ENCODE peak calls at places on chromosomes 3 and 15, in six cellular contexts. X, W, B, N, Q and I are unnamed samples.

GRCh38 chr15:89150762-89151305 is 62.6 kb downstream of the ABHD2 start:
- DNase-seq in N (no peak), X (no peak), Q (no peak), W (no peak), B (no peak), I (no peak)

GRCh38 chr15:38547255-38547997 is 17.2 kb downstream of the RASGRP1 start:
- DNase-seq in Q (no peak), W (no peak), B (no peak), N (no peak), X (no peak), I (no peak)

GRCh38 chr15:94602771-94603474 is 371.6 kb downstream of the MCTP2 start:
- DNase-seq in X (no peak), Q (no peak), N (no peak), W (no peak), B (no peak), I (no peak)

GRCh38 chr3:52137311-52137710 is 16.9 kb downstream of the POC1A start:
- DNase-seq in W (no peak), B (no peak), X (no peak), N (no peak), Q (no peak), I (no peak)

GRCh38 chr3:43379343-43379742 is 93.0 kb downstream of the SNRK start:
- DNase-seq in Q (no peak), B (no peak), X (no peak), N (no peak), W (no peak), I (no peak)

GRCh38 chr3:133797396-133798105 is 8.1 kb upstream of the SRPRB start:
- DNase-seq in Q (no peak), B (no peak), N (no peak), X (no peak), W (no peak), I (no peak)

GRCh38 chr3:128149632-128150031 is 3.6 kb upstream of the EEFSEC start:
- DNase-seq in N (no peak), B (peak; percentile 52), X (peak; percentile 24), W (no peak), Q (no peak), I (peak; percentile 35)

GRCh38 chr3:116340680-116341216 is 104.5 kb downstream of the LSAMP start:
- DNase-seq in X (no peak), N (no peak), B (no peak), Q (no peak), W (no peak), I (no peak)

GRCh38 chr15:30956216-30956803 is 35.1 kb downstream of the MTMR10 start:
- DNase-seq in N (no peak), W (no peak), Q (no peak), B (no peak), X (no peak), I (no peak)

GRCh38 chr15:29099131-29099880 is 170.3 kb downstream of the NSMCE3 start:
- DNase-seq in B (no peak), Q (no peak), X (no peak), W (no peak), N (no peak), I (no peak)

GRCh38 chr15:59917504-59918157 is 86.5 kb upstream of the FOXB1 start:
- DNase-seq in B (peak; percentile 76), Q (peak; percentile 48), W (peak; percentile 73), X (peak; percentile 53), N (peak; percentile 53), I (no peak)

GRCh38 chr3:138440137-138440536 is 5.7 kb downstream of the ESYT3 start:
- DNase-seq in W (no peak), Q (no peak), X (no peak), B (no peak), N (no peak), I (peak; percentile 61)

DNA sequence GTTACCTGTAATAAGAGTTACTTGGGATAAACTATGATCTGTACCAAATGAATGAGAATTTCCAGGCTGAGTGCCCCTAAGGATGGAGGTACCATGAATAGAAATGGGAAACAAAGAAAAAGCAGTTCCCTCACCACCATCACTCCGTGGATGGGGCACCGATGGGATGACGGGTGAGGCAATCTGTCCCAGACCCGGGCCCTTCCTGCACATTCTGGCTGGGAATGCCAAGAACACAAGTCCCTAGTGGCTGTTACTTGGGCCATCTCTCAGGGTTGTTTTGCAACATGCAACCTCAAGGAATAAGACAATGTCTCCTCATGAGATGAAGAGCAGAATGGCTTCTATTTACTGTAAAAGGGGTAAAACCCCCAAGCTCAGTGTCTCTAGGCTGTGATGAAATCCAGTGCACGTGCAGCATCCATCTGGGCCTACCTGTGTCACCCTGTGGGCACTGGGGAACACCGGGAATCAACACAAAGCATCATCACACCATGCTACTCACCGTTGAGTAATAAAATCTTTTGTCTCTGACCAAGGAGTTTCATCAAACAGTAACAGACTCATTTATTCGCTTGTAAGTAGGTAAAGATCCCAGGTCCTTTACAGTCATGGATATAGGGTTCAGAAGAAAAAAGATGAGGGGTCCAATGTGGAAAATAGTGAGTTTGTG is 22.3 kb downstream of the GNB4 start:
- DNase-seq in B (no peak), Q (no peak), N (no peak), W (no peak), X (no peak), I (no peak)
- H3K9me3 ChIP-seq in B (no peaks in the 10 kb centered on the region), Q (no peaks in the 10 kb centered on the region), N (no peaks in the 10 kb centered on the region), W (no peaks in the 10 kb centered on the region), X (no peaks in the 10 kb centered on the region), I (no peaks in the 10 kb centered on the region)

DNA sequence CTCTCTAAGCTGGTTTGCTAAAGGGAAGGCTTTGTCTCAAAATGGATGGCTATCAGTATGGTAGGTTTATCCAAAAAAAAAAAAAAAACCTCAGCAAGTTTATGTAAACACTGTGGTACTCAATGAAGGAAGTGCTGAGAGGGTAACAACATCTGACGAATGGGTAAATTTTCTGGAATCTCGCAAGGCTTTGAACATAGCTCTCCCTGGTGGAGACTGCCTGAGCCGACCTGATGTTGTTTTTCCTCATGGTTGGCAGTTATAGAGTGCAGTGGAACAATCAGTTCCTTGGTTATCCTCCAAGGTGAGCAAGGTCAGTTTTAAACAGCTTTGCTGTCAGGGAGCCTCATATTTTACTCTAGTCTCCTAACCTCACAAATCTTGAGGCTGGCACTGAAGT is 94.6 kb downstream of the ZPLD1 start:
- DNase-seq in W (peak; percentile 22), B (no peak), X (no peak), N (peak; percentile 2), Q (no peak), I (no peak)
- H3K9me3 ChIP-seq in W (no peaks in the 10 kb centered on the region), B (no peaks in the 10 kb centered on the region), X (no peaks in the 10 kb centered on the region), N (no peaks in the 10 kb centered on the region), Q (no peaks in the 10 kb centered on the region), I (no peaks in the 10 kb centered on the region)

GRCh38 chr15:25735550-25736384 is 127.4 kb downstream of the ATP10A start:
- DNase-seq in B (no peak), Q (no peak), X (no peak), N (no peak), W (no peak), I (no peak)

GRCh38 chr15:25737218-25737643 is 125.9 kb downstream of the ATP10A start:
- DNase-seq in W (no peak), X (no peak), N (no peak), B (no peak), Q (no peak), I (peak; percentile 62)

GRCh38 chr15:25738171-25738792 is 124.8 kb downstream of the ATP10A start:
- DNase-seq in N (no peak), B (no peak), X (no peak), Q (no peak), W (no peak), I (no peak)

GRCh38 chr15:25734680-25735355 is 128.3 kb downstream of the ATP10A start:
- DNase-seq in X (peak; percentile 37), Q (no peak), N (no peak), W (no peak), B (no peak), I (no peak)

DNA sequence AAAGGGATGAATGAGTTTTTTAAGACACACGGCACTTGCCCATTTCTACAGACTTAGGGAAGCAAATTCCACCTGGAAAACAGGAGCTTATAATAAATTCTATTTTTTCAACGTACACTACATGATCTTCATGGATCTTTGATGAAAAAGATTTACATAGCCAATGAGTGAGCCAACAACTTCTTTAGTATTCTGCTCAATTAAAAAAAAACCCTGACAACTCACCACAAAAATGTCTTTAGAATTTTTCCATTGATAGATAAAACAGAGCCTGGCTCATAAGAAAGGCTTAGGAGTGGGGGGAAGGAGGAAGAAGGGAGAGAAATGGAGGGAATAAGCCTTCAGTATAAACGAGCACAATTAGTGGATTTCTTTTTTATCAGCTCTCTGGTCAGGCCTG is 126.7 kb downstream of the ATP10A start:
- DNase-seq in Q (no peak), B (no peak), X (no peak), N (no peak), W (no peak), I (no peak)
- H3K9me3 ChIP-seq in Q (no peaks in the 10 kb centered on the region), B (no peaks in the 10 kb centered on the region), X (no peaks in the 10 kb centered on the region), N (no peaks in the 10 kb centered on the region), W (no peaks in the 10 kb centered on the region), I (no peaks in the 10 kb centered on the region)

GRCh38 chr15:71823801-71824200 is 13.4 kb downstream of the NR2E3 start:
- DNase-seq in Q (no peak), N (no peak), X (no peak), W (no peak), B (no peak), I (no peak)

GRCh38 chr15:71822890-71823289 is 12.5 kb downstream of the NR2E3 start:
- DNase-seq in W (no peak), B (no peak), Q (no peak), X (no peak), N (no peak), I (no peak)

GRCh38 chr15:71821547-71822129 is 11.3 kb downstream of the NR2E3 start:
- DNase-seq in B (no peak), X (no peak), W (no peak), Q (no peak), N (no peak), I (no peak)

GRCh38 chr15:71817351-71817750 is 7.0 kb downstream of the NR2E3 start:
- DNase-seq in N (no peak), Q (no peak), X (no peak), B (no peak), W (no peak), I (no peak)

DNA sequence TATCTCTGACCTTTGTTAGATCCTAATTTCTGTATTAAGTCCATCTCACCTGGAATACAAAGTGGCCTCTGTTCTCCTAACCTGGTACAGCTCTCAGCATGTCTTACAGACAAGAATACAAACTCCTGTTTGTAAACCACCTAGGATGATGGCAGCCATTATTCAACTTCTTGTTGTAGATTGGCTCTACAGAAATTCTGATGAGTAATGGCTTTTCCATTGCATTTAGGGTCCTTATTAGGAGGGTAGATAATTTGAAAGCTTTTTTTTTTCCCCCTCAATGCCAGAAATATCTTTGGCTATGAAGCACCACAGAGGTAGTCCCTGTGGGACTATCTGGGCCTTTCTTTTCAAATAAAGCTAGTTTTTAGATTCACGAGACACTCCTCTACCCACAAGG is 9.8 kb downstream of the NR2E3 start:
- DNase-seq in Q (no peak), W (no peak), B (no peak), X (no peak), N (no peak), I (no peak)
- H3K9me3 ChIP-seq in Q (peaks cover 16% of the 10 kb centered on the region), W (no peaks in the 10 kb centered on the region), B (no peaks in the 10 kb centered on the region), X (no peaks in the 10 kb centered on the region), N (peaks cover 8% of the 10 kb centered on the region), I (peaks cover 46% of the 10 kb centered on the region)

GRCh38 chr3:13901935-13902584 is 22.2 kb upstream of the WNT7A start:
- DNase-seq in Q (no peak), X (no peak), W (no peak), B (no peak), N (no peak), I (no peak)
- H3K9me3 ChIP-seq in Q (peaks cover 12% of the 10 kb centered on the region), X (peaks cover 10% of the 10 kb centered on the region), W (peaks cover 7% of the 10 kb centered on the region), B (no peaks in the 10 kb centered on the region), N (peaks cover 28% of the 10 kb centered on the region), I (peaks cover 78% of the 10 kb centered on the region)